ENCODE peak calls at places on chromosome 17, in eight cellular contexts. One of them, this sample, is unnamed.
A peak's percentile ranks its signal among the peaks of the same experiment; 100 is the strongest.

GRCh38 chr17:35920229-35920628 is 10.3 kb downstream of the RDM1 start:
- DNase-seq in lower leg skin: no peak
- DNase-seq in breast epithelium: no peak
- DNase-seq in body of pancreas: no peak
- DNase-seq in A549: no peak
- DNase-seq in heart left ventricle: no peak
- DNase-seq in H54: no peak
- DNase-seq in spleen: no peak
- DNase-seq in this sample: no peak

GRCh38 chr17:80940171-80941123 is 51.2 kb upstream of the CHMP6 start:
- DNase-seq in lower leg skin: no peak
- DNase-seq in breast epithelium: no peak
- DNase-seq in body of pancreas: no peak
- DNase-seq in A549: no peak
- DNase-seq in heart left ventricle: no peak
- DNase-seq in H54: no peak
- DNase-seq in spleen: peak; percentile 62
- DNase-seq in this sample: no peak

GRCh38 chr17:43467981-43468541 is 15.7 kb upstream of the DHX8 start:
- DNase-seq in lower leg skin: peak; percentile 68
- DNase-seq in breast epithelium: no peak
- DNase-seq in body of pancreas: no peak
- DNase-seq in A549: no peak
- DNase-seq in heart left ventricle: no peak
- DNase-seq in H54: peak; percentile 45
- DNase-seq in spleen: no peak
- DNase-seq in this sample: no peak

GRCh38 chr17:50148226-50149098 is 2.0 kb downstream of the PPP1R9B start:
- DNase-seq in lower leg skin: no peak
- DNase-seq in breast epithelium: peak; percentile 71
- DNase-seq in body of pancreas: peak; percentile 82
- DNase-seq in A549: peak; percentile 46
- DNase-seq in heart left ventricle: peak; percentile 54
- DNase-seq in H54: no peak
- DNase-seq in spleen: peak; percentile 95
- DNase-seq in this sample: peak; percentile 52

GRCh38 chr17:40121191-40121885 is 433 bp upstream of the MSL1 start:
- DNase-seq in lower leg skin: no peak
- DNase-seq in breast epithelium: no peak
- DNase-seq in body of pancreas: peak; percentile 51
- DNase-seq in A549: peak; percentile 61
- DNase-seq in heart left ventricle: no peak
- DNase-seq in H54: no peak
- DNase-seq in spleen: peak; percentile 89
- DNase-seq in this sample: peak; percentile 60

GRCh38 chr17:38674013-38674748 is 576 bp downstream of the EPOP start:
- DNase-seq in lower leg skin: no peak
- DNase-seq in breast epithelium: no peak
- DNase-seq in body of pancreas: peak; percentile 28
- DNase-seq in A549: peak; percentile 51
- DNase-seq in heart left ventricle: no peak
- DNase-seq in H54: no peak
- DNase-seq in spleen: peak; percentile 83
- DNase-seq in this sample: no peak

GRCh38 chr17:27456681-27457404 is 595 bp downstream of the KSR1 start:
- DNase-seq in lower leg skin: no peak
- DNase-seq in breast epithelium: no peak
- DNase-seq in body of pancreas: peak; percentile 45
- DNase-seq in A549: no peak
- DNase-seq in heart left ventricle: peak; percentile 17
- DNase-seq in H54: no peak
- DNase-seq in spleen: peak; percentile 87
- DNase-seq in this sample: peak; percentile 75

GRCh38 chr17:37519241-37519985 is 29.7 kb downstream of the DUSP14 start:
- DNase-seq in lower leg skin: no peak
- DNase-seq in breast epithelium: no peak
- DNase-seq in body of pancreas: no peak
- DNase-seq in A549: no peak
- DNase-seq in heart left ventricle: no peak
- DNase-seq in H54: no peak
- DNase-seq in spleen: no peak
- DNase-seq in this sample: no peak

GRCh38 chr17:65794572-65794971 is 233.1 kb upstream of the AXIN2 start:
- DNase-seq in lower leg skin: no peak
- DNase-seq in breast epithelium: no peak
- DNase-seq in body of pancreas: no peak
- DNase-seq in A549: peak; percentile 63
- DNase-seq in heart left ventricle: no peak
- DNase-seq in H54: no peak
- DNase-seq in spleen: no peak
- DNase-seq in this sample: no peak

GRCh38 chr17:34582185-34582900 is 3.0 kb downstream of the TMEM132E start:
- DNase-seq in lower leg skin: no peak
- DNase-seq in breast epithelium: peak; percentile 42
- DNase-seq in body of pancreas: no peak
- DNase-seq in A549: no peak
- DNase-seq in heart left ventricle: no peak
- DNase-seq in H54: no peak
- DNase-seq in spleen: no peak
- DNase-seq in this sample: no peak

GRCh38 chr17:82228842-82229685 is at the start of gene SLC16A3:
- DNase-seq in lower leg skin: no peak
- DNase-seq in breast epithelium: no peak
- DNase-seq in body of pancreas: peak; percentile 20
- DNase-seq in A549: peak; percentile 66
- DNase-seq in heart left ventricle: peak; percentile 74
- DNase-seq in H54: no peak
- DNase-seq in spleen: peak; percentile 95
- DNase-seq in this sample: peak; percentile 77

GRCh38 chr17:51169340-51169739 is 3.1 kb downstream of the NME2 start:
- DNase-seq in lower leg skin: no peak
- DNase-seq in breast epithelium: no peak
- DNase-seq in body of pancreas: no peak
- DNase-seq in A549: no peak
- DNase-seq in heart left ventricle: no peak
- DNase-seq in H54: no peak
- DNase-seq in spleen: no peak
- DNase-seq in this sample: no peak

GRCh38 chr17:51166987-51167931 is 1.0 kb downstream of the NME2 start:
- DNase-seq in lower leg skin: no peak
- DNase-seq in breast epithelium: no peak
- DNase-seq in body of pancreas: peak; percentile 60
- DNase-seq in A549: peak; percentile 62
- DNase-seq in heart left ventricle: peak; percentile 40
- DNase-seq in H54: peak; percentile 81
- DNase-seq in spleen: peak; percentile 90
- DNase-seq in this sample: peak; percentile 56

GRCh38 chr17:51165680-51166197 is 472 bp upstream of the NME2 start:
- DNase-seq in lower leg skin: no peak
- DNase-seq in breast epithelium: no peak
- DNase-seq in body of pancreas: no peak
- DNase-seq in A549: no peak
- DNase-seq in heart left ventricle: no peak
- DNase-seq in H54: no peak
- DNase-seq in spleen: no peak
- DNase-seq in this sample: no peak

GRCh38 chr17:51164911-51165679 is 1.1 kb upstream of the NME2 start:
- DNase-seq in lower leg skin: no peak
- DNase-seq in breast epithelium: no peak
- DNase-seq in body of pancreas: peak; percentile 33
- DNase-seq in A549: peak; percentile 28
- DNase-seq in heart left ventricle: peak; percentile 18
- DNase-seq in H54: no peak
- DNase-seq in spleen: peak; percentile 83
- DNase-seq in this sample: no peak

GRCh38 chr17:51166198-51166986 is at the start of gene NME2:
- DNase-seq in lower leg skin: peak; percentile 82
- DNase-seq in breast epithelium: peak; percentile 86
- DNase-seq in body of pancreas: peak; percentile 92
- DNase-seq in A549: peak; percentile 93
- DNase-seq in heart left ventricle: peak; percentile 91
- DNase-seq in H54: peak; percentile 97
- DNase-seq in spleen: peak; percentile 95
- DNase-seq in this sample: peak; percentile 86
- TF ChIP-seq POLR2A in lower leg skin: no peak
- TF ChIP-seq POLR2A in breast epithelium: no peak
- TF ChIP-seq POLR2A in body of pancreas: peak; percentile 77
- TF ChIP-seq POLR2A in A549: peak; percentile 74
- TF ChIP-seq POLR2A in heart left ventricle: peak; percentile 65
- TF ChIP-seq POLR2A in H54: peak; percentile 25
- TF ChIP-seq POLR2A in spleen: peak; percentile 41
- TF ChIP-seq POLR2A in this sample: peak; percentile 27

DNA sequence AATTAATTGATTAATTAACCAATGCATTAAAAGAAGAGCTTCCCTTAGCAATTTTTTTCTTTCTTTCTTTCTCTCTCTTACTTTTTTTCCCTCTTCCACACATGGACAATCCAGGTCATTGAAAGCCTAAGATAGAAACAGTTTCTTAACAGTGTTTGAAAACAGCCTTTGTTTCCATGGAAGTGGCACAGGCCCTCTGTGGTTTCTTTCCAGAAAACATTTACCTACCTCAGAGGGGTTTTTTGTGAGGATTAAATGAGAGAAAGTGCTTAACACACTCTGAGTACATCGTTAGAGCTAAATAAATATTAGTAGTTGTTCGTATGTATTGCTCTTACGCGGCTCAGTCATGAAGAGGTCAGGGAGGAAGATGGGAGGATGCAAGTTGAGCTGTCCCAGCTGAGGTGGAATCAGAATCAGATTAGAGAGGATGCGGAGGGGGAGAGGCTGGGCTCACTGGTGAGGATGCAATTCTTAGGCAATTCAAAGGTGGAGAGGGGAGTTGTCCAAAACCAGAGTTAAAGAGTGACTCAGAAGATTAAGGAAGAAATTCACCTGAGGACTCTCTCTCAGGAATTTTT is 345.5 kb downstream of the PMP22 start:
- DNase-seq in lower leg skin: no peak
- DNase-seq in breast epithelium: no peak
- DNase-seq in body of pancreas: no peak
- DNase-seq in A549: no peak
- DNase-seq in heart left ventricle: no peak
- DNase-seq in H54: no peak
- DNase-seq in spleen: no peak
- DNase-seq in this sample: no peak
- TF ChIP-seq POLR2A in lower leg skin: no peak
- TF ChIP-seq POLR2A in breast epithelium: no peak
- TF ChIP-seq POLR2A in body of pancreas: no peak
- TF ChIP-seq POLR2A in A549: no peak
- TF ChIP-seq POLR2A in heart left ventricle: no peak
- TF ChIP-seq POLR2A in H54: no peak
- TF ChIP-seq POLR2A in spleen: no peak
- TF ChIP-seq POLR2A in this sample: no peak

DNA sequence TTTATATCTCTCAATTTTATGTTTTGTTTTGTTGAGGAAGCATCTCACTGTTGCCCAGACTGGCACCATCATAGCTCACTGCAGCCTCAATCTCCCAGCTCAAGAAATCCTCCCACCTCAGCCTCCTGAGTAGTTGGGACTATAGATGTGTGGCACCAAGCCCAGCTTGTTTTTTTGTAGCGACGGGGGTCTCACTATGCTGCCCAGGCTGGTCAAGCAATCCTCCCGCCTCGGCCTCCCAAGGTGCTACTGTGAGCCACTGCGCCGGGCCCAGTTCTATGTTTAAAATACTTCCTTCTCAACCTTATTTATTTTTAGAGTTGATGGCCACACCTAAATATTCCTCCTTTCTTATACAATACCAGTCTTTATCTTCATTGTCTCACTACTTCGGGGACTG is 1.9 kb upstream of the NFE2L1 start:
- DNase-seq in lower leg skin: no peak
- DNase-seq in breast epithelium: no peak
- DNase-seq in body of pancreas: no peak
- DNase-seq in A549: no peak
- DNase-seq in heart left ventricle: no peak
- DNase-seq in H54: no peak
- DNase-seq in spleen: peak; percentile 35
- DNase-seq in this sample: no peak
- TF ChIP-seq POLR2A in lower leg skin: no peak
- TF ChIP-seq POLR2A in breast epithelium: no peak
- TF ChIP-seq POLR2A in body of pancreas: no peak
- TF ChIP-seq POLR2A in A549: no peak
- TF ChIP-seq POLR2A in heart left ventricle: no peak
- TF ChIP-seq POLR2A in H54: no peak
- TF ChIP-seq POLR2A in spleen: no peak
- TF ChIP-seq POLR2A in this sample: no peak

GRCh38 chr17:13593021-13593751 is 8.5 kb downstream of the HS3ST3A1 start:
- DNase-seq in lower leg skin: no peak
- DNase-seq in breast epithelium: no peak
- DNase-seq in body of pancreas: no peak
- DNase-seq in A549: no peak
- DNase-seq in heart left ventricle: no peak
- DNase-seq in H54: no peak
- DNase-seq in spleen: no peak
- DNase-seq in this sample: no peak

GRCh38 chr17:13594310-13594709 is 7.4 kb downstream of the HS3ST3A1 start:
- DNase-seq in lower leg skin: no peak
- DNase-seq in breast epithelium: no peak
- DNase-seq in body of pancreas: no peak
- DNase-seq in A549: no peak
- DNase-seq in heart left ventricle: no peak
- DNase-seq in H54: no peak
- DNase-seq in spleen: no peak
- DNase-seq in this sample: no peak

GRCh38 chr17:13593757-13594156 is 8.0 kb downstream of the HS3ST3A1 start:
- DNase-seq in lower leg skin: no peak
- DNase-seq in breast epithelium: no peak
- DNase-seq in body of pancreas: no peak
- DNase-seq in A549: no peak
- DNase-seq in heart left ventricle: no peak
- DNase-seq in H54: no peak
- DNase-seq in spleen: no peak
- DNase-seq in this sample: no peak

GRCh38 chr17:13596241-13596941 is 5.3 kb downstream of the HS3ST3A1 start:
- DNase-seq in lower leg skin: no peak
- DNase-seq in breast epithelium: no peak
- DNase-seq in body of pancreas: no peak
- DNase-seq in A549: no peak
- DNase-seq in heart left ventricle: no peak
- DNase-seq in H54: no peak
- DNase-seq in spleen: no peak
- DNase-seq in this sample: no peak

GRCh38 chr17:13594762-13595697 is 6.7 kb downstream of the HS3ST3A1 start:
- DNase-seq in lower leg skin: peak; percentile 77
- DNase-seq in breast epithelium: peak; percentile 72
- DNase-seq in body of pancreas: peak; percentile 75
- DNase-seq in A549: peak; percentile 86
- DNase-seq in heart left ventricle: peak; percentile 77
- DNase-seq in H54: no peak
- DNase-seq in spleen: no peak
- DNase-seq in this sample: peak; percentile 89
- TF ChIP-seq POLR2A in lower leg skin: no peak
- TF ChIP-seq POLR2A in breast epithelium: no peak
- TF ChIP-seq POLR2A in body of pancreas: no peak
- TF ChIP-seq POLR2A in A549: no peak
- TF ChIP-seq POLR2A in heart left ventricle: no peak
- TF ChIP-seq POLR2A in H54: no peak
- TF ChIP-seq POLR2A in spleen: no peak
- TF ChIP-seq POLR2A in this sample: no peak